ENCODE peak calls at places on chromosomes 13 and 19, in six cellular contexts. R, G, Y, I, H and M are unnamed samples.

GRCh38 chr13:24625324-24625723 is 54.9 kb upstream of the ATP12A start:
- DNase-seq in R (no peak), H (peak; percentile 41), G (no peak), I (no peak), Y (no peak), M (no peak)

GRCh38 chr13:98295371-98295770 is 118.3 kb upstream of the RNF113B start:
- DNase-seq in Y (no peak), H (no peak), I (no peak), R (no peak), G (no peak), M (no peak)

GRCh38 chr19:33727331-33728028 is 69.2 kb upstream of the KCTD15 start:
- DNase-seq in H (no peak), R (no peak), I (no peak), G (no peak), Y (no peak), M (no peak)

GRCh38 chr19:48419158-48419920 is 25.9 kb downstream of the GRIN2D start:
- DNase-seq in R (peak; percentile 49), G (no peak), H (no peak), Y (peak; percentile 86), I (peak; percentile 73), M (peak; percentile 70)

GRCh38 chr19:45440873-45441654 is 17.3 kb upstream of the ERCC1 start:
- DNase-seq in Y (no peak), R (no peak), G (no peak), I (no peak), H (no peak), M (no peak)

GRCh38 chr19:44592451-44592890 is 20.9 kb upstream of the IGSF23 start:
- DNase-seq in I (no peak), H (no peak), Y (no peak), R (peak; percentile 71), G (no peak), M (no peak)

GRCh38 chr19:10372698-10373097 is 7.7 kb downstream of the TYK2 start:
- DNase-seq in H (no peak), G (no peak), Y (no peak), R (no peak), I (peak; percentile 97), M (no peak)

GRCh38 chr13:76481738-76482137 is 404.5 kb downstream of the KCTD12 start:
- DNase-seq in I (no peak), Y (no peak), G (no peak), H (no peak), R (no peak), M (no peak)

GRCh38 chr19:39297931-39298634 is 1.9 kb downstream of the IFNL1 start:
- DNase-seq in R (peak; percentile 40), G (no peak), Y (no peak), H (no peak), I (no peak), M (no peak)

DNA sequence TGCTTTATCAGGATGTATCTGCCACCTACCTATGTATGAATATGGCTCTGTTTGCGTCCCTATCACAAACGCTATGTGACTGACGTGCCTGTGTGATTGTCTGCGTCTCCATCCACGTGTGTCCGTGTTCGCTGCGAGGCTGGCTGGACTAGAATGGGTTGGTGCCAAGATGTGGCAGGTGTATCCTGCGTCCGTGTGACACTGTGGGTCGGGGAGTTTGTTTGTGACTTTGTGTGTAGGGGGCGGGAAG is 6.7 kb upstream of the HOOK2 start:
- DNase-seq in H (no peak), G (no peak), I (no peak), R (no peak), Y (no peak), M (no peak)
- TF ChIP-seq POLR2AphosphoS5 in H (no peak), G (no peak), I (peak; percentile 33), R (no peak), Y (no peak), M (no peak)

GRCh38 chr13:44244288-44244687 is 129.3 kb upstream of the SERP2 start:
- DNase-seq in Y (no peak), R (no peak), I (no peak), G (no peak), H (no peak), M (no peak)

GRCh38 chr13:44252938-44253337 is 120.7 kb upstream of the SERP2 start:
- DNase-seq in H (no peak), I (no peak), R (no peak), Y (no peak), G (no peak), M (no peak)

GRCh38 chr13:44249439-44249838 is 124.2 kb upstream of the SERP2 start:
- DNase-seq in G (no peak), I (no peak), H (no peak), Y (no peak), R (no peak), M (no peak)
- TF ChIP-seq POLR2AphosphoS5 in G (no peak), I (no peak), H (no peak), Y (no peak), R (no peak), M (no peak)

DNA sequence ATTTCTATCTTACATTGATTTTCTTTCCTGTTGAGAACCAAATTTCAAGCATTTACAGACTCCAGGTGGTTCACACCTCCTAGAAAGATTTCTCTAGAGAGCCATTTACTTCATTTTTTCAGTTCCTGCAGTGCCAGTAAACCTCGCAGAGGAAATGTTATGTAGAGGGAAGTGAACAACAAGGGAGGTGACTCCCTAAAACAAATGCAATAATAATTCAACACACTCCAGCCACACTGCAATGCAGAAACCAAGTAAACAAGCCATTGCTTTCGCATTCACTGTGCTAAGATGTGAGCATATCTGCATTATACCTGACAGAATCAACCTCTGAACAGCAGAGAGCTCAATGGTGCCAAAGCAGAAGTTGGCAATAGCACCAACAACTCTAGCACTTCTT is 215.1 kb downstream of the RBM26 start:
- DNase-seq in I (peak; percentile 16), H (no peak), R (no peak), G (no peak), Y (no peak), M (no peak)
- TF ChIP-seq POLR2AphosphoS5 in I (no peak), H (no peak), R (no peak), G (no peak), Y (no peak), M (no peak)

GRCh38 chr19:14347999-14348889 is 33.0 kb upstream of the ADGRE5 start:
- DNase-seq in I (peak; percentile 54), Y (peak; percentile 92), R (peak; percentile 76), H (peak; percentile 83), G (no peak), M (peak; percentile 83)
- TF ChIP-seq POLR2AphosphoS5 in I (no peak), Y (no peak), R (peak; percentile 55), H (no peak), G (no peak), M (no peak)